ENCODE peak calls at places on chromosomes 1 and 21, in seven cellular contexts. One of them, this sample, is unnamed.

GRCh38 chr1:60425528-60425927 is 352.0 kb upstream of the C1orf87 start:
- DNase-seq in A549: peak; percentile 1
- DNase-seq in HepG2: peak; percentile 30
- DNase-seq in stomach: no peak
- DNase-seq in tibial nerve: no peak
- DNase-seq in ovary: no peak
- DNase-seq in K562: peak; percentile 9
- DNase-seq in this sample: no peak

GRCh38 chr1:217418241-217418840 is 212.5 kb downstream of the GPATCH2 start:
- DNase-seq in A549: no peak
- DNase-seq in HepG2: no peak
- DNase-seq in stomach: no peak
- DNase-seq in tibial nerve: no peak
- DNase-seq in ovary: no peak
- DNase-seq in K562: no peak
- DNase-seq in this sample: no peak

GRCh38 chr1:39090757-39091156 is 64.6 kb downstream of the NDUFS5 start:
- DNase-seq in A549: no peak
- DNase-seq in HepG2: no peak
- DNase-seq in stomach: no peak
- DNase-seq in tibial nerve: no peak
- DNase-seq in ovary: no peak
- DNase-seq in K562: no peak
- DNase-seq in this sample: no peak

GRCh38 chr1:33460947-33461629 is 11.4 kb upstream of the ZSCAN20 start:
- DNase-seq in A549: no peak
- DNase-seq in HepG2: no peak
- DNase-seq in stomach: no peak
- DNase-seq in tibial nerve: no peak
- DNase-seq in ovary: no peak
- DNase-seq in K562: no peak
- DNase-seq in this sample: no peak

GRCh38 chr1:3625151-3625907 is 514 bp downstream of the TPRG1L start:
- DNase-seq in A549: peak; percentile 36
- DNase-seq in HepG2: peak; percentile 64
- DNase-seq in stomach: peak; percentile 70
- DNase-seq in tibial nerve: no peak
- DNase-seq in ovary: no peak
- DNase-seq in K562: peak; percentile 81
- DNase-seq in this sample: no peak

GRCh38 chr1:184890539-184890973 is 83.8 kb downstream of the NIBAN1 start:
- DNase-seq in A549: no peak
- DNase-seq in HepG2: no peak
- DNase-seq in stomach: no peak
- DNase-seq in tibial nerve: no peak
- DNase-seq in ovary: no peak
- DNase-seq in K562: no peak
- DNase-seq in this sample: no peak

GRCh38 chr1:109531826-109532364 is 7.8 kb upstream of the GPR61 start:
- DNase-seq in A549: no peak
- DNase-seq in HepG2: no peak
- DNase-seq in stomach: no peak
- DNase-seq in tibial nerve: no peak
- DNase-seq in ovary: no peak
- DNase-seq in K562: no peak
- DNase-seq in this sample: no peak

GRCh38 chr1:87123610-87124009 is 205.1 kb upstream of the LMO4 start:
- DNase-seq in A549: no peak
- DNase-seq in HepG2: no peak
- DNase-seq in stomach: no peak
- DNase-seq in tibial nerve: no peak
- DNase-seq in ovary: no peak
- DNase-seq in K562: no peak
- DNase-seq in this sample: no peak

GRCh38 chr1:94020764-94021579 is 100.0 kb downstream of the ABCA4 start:
- DNase-seq in A549: no peak
- DNase-seq in HepG2: no peak
- DNase-seq in stomach: no peak
- DNase-seq in tibial nerve: no peak
- DNase-seq in ovary: no peak
- DNase-seq in K562: no peak
- DNase-seq in this sample: no peak

GRCh38 chr1:50420689-50421365 is 2.4 kb downstream of the DMRTA2 start:
- DNase-seq in A549: no peak
- DNase-seq in HepG2: no peak
- DNase-seq in stomach: no peak
- DNase-seq in tibial nerve: no peak
- DNase-seq in ovary: no peak
- DNase-seq in K562: no peak
- DNase-seq in this sample: no peak

GRCh38 chr1:232575524-232576040 is 54.4 kb downstream of the SIPA1L2 start:
- DNase-seq in A549: no peak
- DNase-seq in HepG2: no peak
- DNase-seq in stomach: no peak
- DNase-seq in tibial nerve: no peak
- DNase-seq in ovary: no peak
- DNase-seq in K562: no peak
- DNase-seq in this sample: no peak

GRCh38 chr1:92784051-92784638 is 763 bp downstream of the EVI5 start:
- DNase-seq in A549: peak; percentile 25
- DNase-seq in HepG2: peak; percentile 9
- DNase-seq in stomach: peak; percentile 31
- DNase-seq in tibial nerve: peak; percentile 16
- DNase-seq in ovary: no peak
- DNase-seq in K562: no peak
- DNase-seq in this sample: no peak

GRCh38 chr1:7089485-7089884 is 304.2 kb downstream of the CAMTA1 start:
- DNase-seq in A549: no peak
- DNase-seq in HepG2: no peak
- DNase-seq in stomach: no peak
- DNase-seq in tibial nerve: no peak
- DNase-seq in ovary: no peak
- DNase-seq in K562: no peak
- DNase-seq in this sample: no peak

GRCh38 chr1:98817830-98818229 is 156.3 kb downstream of the SNX7 start:
- DNase-seq in A549: no peak
- DNase-seq in HepG2: no peak
- DNase-seq in stomach: no peak
- DNase-seq in tibial nerve: no peak
- DNase-seq in ovary: no peak
- DNase-seq in K562: no peak
- DNase-seq in this sample: no peak

DNA sequence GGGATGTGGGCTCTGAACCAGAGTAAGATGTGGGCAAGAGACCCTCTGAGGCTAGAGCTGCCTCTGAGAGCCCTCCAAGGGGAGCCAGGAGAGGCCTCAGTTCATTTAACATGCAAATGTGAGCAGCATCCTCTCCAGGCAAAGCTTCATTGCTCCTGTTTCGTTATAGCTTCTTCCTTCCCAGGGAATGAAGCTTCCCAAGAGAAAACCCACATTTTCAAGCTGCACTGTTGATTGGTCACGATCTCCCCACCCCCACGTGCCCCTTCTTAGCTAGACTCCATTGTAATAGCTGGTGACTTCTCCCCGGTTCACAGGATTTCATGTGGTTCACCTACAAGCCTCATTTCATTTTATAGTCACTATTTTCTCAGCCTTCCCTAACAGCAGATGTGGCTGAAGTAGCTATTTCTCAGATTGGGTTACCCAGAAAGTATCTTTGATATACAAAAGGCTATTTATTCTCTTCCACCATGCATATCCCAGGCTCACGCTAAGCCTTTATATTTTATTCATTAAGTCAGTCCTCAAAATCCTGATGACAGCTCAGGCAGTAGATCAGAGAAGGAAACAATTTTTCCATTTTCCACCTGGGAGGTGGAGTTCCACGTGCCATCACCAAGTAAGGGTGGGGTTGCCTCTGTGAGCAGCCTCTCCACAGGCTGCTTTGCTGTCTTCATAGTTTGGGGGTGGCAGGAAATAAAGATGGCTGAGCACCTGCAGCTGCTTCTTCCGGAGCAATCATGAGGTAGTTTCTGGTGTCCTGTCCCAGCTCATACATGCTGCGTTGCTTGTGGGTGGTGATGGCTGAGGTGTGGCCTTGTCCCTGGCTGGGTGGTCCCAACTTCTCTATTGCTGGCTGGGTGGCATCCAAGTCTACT is 178.3 kb upstream of the RAB4A start:
- DNase-seq in A549: no peak
- DNase-seq in HepG2: no peak
- DNase-seq in stomach: no peak
- DNase-seq in tibial nerve: no peak
- DNase-seq in ovary: no peak
- DNase-seq in K562: no peak
- DNase-seq in this sample: no peak
- TF ChIP-seq EP300 in A549: no peak
- TF ChIP-seq EP300 in HepG2: no peak
- TF ChIP-seq EP300 in stomach: no peak
- TF ChIP-seq EP300 in tibial nerve: no peak
- TF ChIP-seq EP300 in ovary: no peak
- TF ChIP-seq EP300 in K562: no peak
- TF ChIP-seq EP300 in this sample: no peak

DNA sequence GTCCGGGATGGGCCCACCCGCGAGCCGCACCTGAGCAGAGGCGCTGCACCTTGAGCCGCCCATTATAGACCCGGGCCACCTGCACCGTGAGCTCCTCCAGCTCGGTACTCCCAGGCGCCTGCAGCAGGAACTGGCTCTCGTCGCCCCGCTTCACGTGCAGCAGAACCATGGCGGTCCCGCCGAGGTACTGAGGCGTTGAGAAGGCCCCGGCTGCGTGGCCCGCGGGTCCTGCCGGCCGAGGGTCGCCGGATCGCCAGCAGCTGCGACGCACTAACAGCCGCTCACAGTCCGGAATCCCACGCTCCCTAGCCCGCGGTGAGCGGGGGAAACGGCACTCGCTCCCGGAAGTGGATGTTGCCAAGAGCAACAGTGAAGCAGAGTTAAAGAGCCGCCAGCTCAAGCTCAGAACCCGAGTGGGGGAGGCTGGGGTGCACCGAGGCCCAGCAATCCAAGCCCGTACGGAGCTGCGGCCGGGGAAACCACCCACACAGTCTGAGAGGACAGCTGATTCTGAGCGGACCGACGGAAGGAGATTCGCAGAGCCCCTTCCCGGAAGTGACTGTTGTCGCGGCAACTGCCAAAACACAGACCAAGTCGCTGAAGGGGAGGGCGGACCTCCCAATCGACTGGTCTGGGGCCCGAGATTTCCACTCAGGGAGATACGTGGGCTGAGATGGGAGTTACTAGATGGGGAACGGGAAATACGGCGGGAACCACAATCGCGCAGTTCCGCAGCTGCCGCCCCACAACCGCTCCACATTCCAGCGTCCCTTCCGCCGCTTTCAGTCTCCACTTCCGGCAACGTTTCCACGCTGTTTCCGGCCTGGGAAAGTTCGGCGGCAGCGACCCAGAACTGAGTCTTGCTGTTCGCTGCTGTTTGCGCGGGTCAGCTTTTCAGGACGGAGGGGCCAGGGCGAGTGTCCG is at the start of gene CFAP298:
- DNase-seq in A549: peak; percentile 73
- DNase-seq in HepG2: peak; percentile 85
- DNase-seq in stomach: peak; percentile 83
- DNase-seq in tibial nerve: peak; percentile 55
- DNase-seq in ovary: peak; percentile 90
- DNase-seq in K562: peak; percentile 88
- DNase-seq in this sample: peak; percentile 94
- TF ChIP-seq EP300 in A549: no peak
- TF ChIP-seq EP300 in HepG2: no peak
- TF ChIP-seq EP300 in stomach: no peak
- TF ChIP-seq EP300 in tibial nerve: peak; percentile 84
- TF ChIP-seq EP300 in ovary: no peak
- TF ChIP-seq EP300 in K562: peak; percentile 32
- TF ChIP-seq EP300 in this sample: no peak

GRCh38 chr1:64235133-64235532 is 31.7 kb downstream of the UBE2U start:
- DNase-seq in A549: no peak
- DNase-seq in HepG2: no peak
- DNase-seq in stomach: no peak
- DNase-seq in tibial nerve: no peak
- DNase-seq in ovary: no peak
- DNase-seq in K562: no peak
- DNase-seq in this sample: no peak

GRCh38 chr1:64228181-64228957 is 24.9 kb downstream of the UBE2U start:
- DNase-seq in A549: no peak
- DNase-seq in HepG2: no peak
- DNase-seq in stomach: no peak
- DNase-seq in tibial nerve: no peak
- DNase-seq in ovary: no peak
- DNase-seq in K562: no peak
- DNase-seq in this sample: no peak

GRCh38 chr1:64229307-64229706 is 25.9 kb downstream of the UBE2U start:
- DNase-seq in A549: no peak
- DNase-seq in HepG2: no peak
- DNase-seq in stomach: no peak
- DNase-seq in tibial nerve: no peak
- DNase-seq in ovary: no peak
- DNase-seq in K562: no peak
- DNase-seq in this sample: no peak

GRCh38 chr1:64234714-64235113 is 31.3 kb downstream of the UBE2U start:
- DNase-seq in A549: no peak
- DNase-seq in HepG2: no peak
- DNase-seq in stomach: no peak
- DNase-seq in tibial nerve: no peak
- DNase-seq in ovary: no peak
- DNase-seq in K562: no peak
- DNase-seq in this sample: no peak

DNA sequence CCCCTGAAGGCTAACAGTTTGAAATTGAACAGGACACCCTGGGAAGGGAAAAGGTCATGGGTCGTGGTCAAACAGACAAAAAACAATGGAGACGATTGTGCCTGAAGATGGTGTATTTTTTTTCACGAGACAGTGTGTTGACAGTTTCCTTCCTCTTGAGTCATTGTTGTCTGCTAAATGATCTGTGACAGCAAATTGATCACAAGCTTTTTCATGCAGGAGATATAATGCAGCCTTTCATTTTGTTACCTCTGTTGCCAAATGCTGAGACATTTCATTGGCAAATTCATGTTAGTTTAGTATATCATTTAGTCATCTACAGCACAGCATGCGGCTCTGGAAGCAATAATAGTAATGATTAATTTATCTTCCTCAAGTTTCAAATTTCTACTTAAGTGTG is 27.7 kb downstream of the UBE2U start:
- DNase-seq in A549: no peak
- DNase-seq in HepG2: peak; percentile 59
- DNase-seq in stomach: no peak
- DNase-seq in tibial nerve: no peak
- DNase-seq in ovary: no peak
- DNase-seq in K562: no peak
- DNase-seq in this sample: no peak
- TF ChIP-seq EP300 in A549: no peak
- TF ChIP-seq EP300 in HepG2: no peak
- TF ChIP-seq EP300 in stomach: no peak
- TF ChIP-seq EP300 in tibial nerve: no peak
- TF ChIP-seq EP300 in ovary: no peak
- TF ChIP-seq EP300 in K562: no peak
- TF ChIP-seq EP300 in this sample: no peak

GRCh38 chr1:101247404-101248287 is 10.8 kb downstream of the S1PR1 start:
- DNase-seq in A549: no peak
- DNase-seq in HepG2: no peak
- DNase-seq in stomach: no peak
- DNase-seq in tibial nerve: no peak
- DNase-seq in ovary: no peak
- DNase-seq in K562: no peak
- DNase-seq in this sample: no peak
- TF ChIP-seq EP300 in A549: no peak
- TF ChIP-seq EP300 in HepG2: no peak
- TF ChIP-seq EP300 in stomach: no peak
- TF ChIP-seq EP300 in tibial nerve: no peak
- TF ChIP-seq EP300 in ovary: no peak
- TF ChIP-seq EP300 in K562: no peak
- TF ChIP-seq EP300 in this sample: no peak

This sample was measured in suprapubic skin.